ENCODE peak calls at places on chromosomes 7 and 10, in eight cellular contexts. T, D, I, Z, A, R, Y and C are unnamed samples.
A peak's percentile ranks its signal among the peaks of the same experiment; 100 is the strongest.

GRCh38 chr10:35194906-35195305 is 68.3 kb downstream of the CREM start:
- DNase-seq in T (no peak), R (no peak), I (no peak), Y (peak; percentile 79), A (peak; percentile 20), Z (peak; percentile 78), D (no peak), C (no peak)

GRCh38 chr7:26052721-26053120 is 99.3 kb upstream of the NFE2L3 start:
- DNase-seq in T (no peak), A (peak; percentile 78), D (no peak), R (no peak), Z (no peak), Y (no peak), I (no peak), C (no peak)

GRCh38 chr10:87590705-87591588 is 68.7 kb upstream of the PAPSS2 start:
- DNase-seq in I (no peak), D (no peak), R (no peak), T (no peak), Z (no peak), A (no peak), Y (no peak), C (no peak)

GRCh38 chr10:4069491-4069890 is 284.5 kb upstream of the KLF6 start:
- DNase-seq in I (no peak), T (no peak), Y (peak; percentile 77), A (peak; percentile 91), R (no peak), Z (no peak), D (no peak), C (no peak)

GRCh38 chr7:26187380-26188290 is 12.9 kb downstream of the HNRNPA2B1 start:
- DNase-seq in T (no peak), A (no peak), Z (peak; percentile 22), R (no peak), D (no peak), Y (no peak), I (no peak), C (no peak)

GRCh38 chr7:24716480-24717246 is 40.6 kb downstream of the GSDME start:
- DNase-seq in Y (no peak), T (no peak), I (no peak), Z (no peak), A (no peak), D (no peak), R (no peak), C (no peak)

GRCh38 chr7:150739045-150739432 is 1.8 kb downstream of the GIMAP5 start:
- DNase-seq in A (no peak), Y (no peak), R (no peak), Z (no peak), T (no peak), D (no peak), I (no peak), C (no peak)

GRCh38 chr10:52779541-52780390 is 7.2 kb upstream of the MBL2 start:
- DNase-seq in Y (peak; percentile 20), Z (no peak), T (no peak), R (no peak), D (peak; percentile 71), I (no peak), A (peak; percentile 41), C (peak; percentile 71)

GRCh38 chr10:70441161-70441876 is at the start of gene NODAL:
- DNase-seq in I (no peak), A (no peak), T (no peak), Z (peak; percentile 14), D (no peak), Y (no peak), R (no peak), C (no peak)

GRCh38 chr7:50363327-50364060 is 59.0 kb downstream of the IKZF1 start:
- DNase-seq in A (no peak), T (no peak), Z (peak; percentile 43), Y (no peak), I (no peak), R (no peak), D (no peak), C (no peak)

GRCh38 chr10:115830260-115830970 is 442.6 kb downstream of the GFRA1 start:
- DNase-seq in D (no peak), Z (no peak), R (peak; percentile 43), I (no peak), Y (peak; percentile 67), T (no peak), A (no peak), C (no peak)

GRCh38 chr7:102404005-102404861 is 8.1 kb downstream of the PRKRIP1 start:
- DNase-seq in T (no peak), D (peak; percentile 79), Z (peak; percentile 67), R (no peak), A (peak; percentile 61), I (no peak), Y (peak; percentile 30), C (peak; percentile 41)